ENCODE peak calls at places on chromosomes 3 and 15, in eight cellular contexts. L is tibial nerve, I is stomach, E is GM06990, A is neural crest cell, R is GM12865, B is fibroblast of lung, V is AG09319. S is an unnamed sample.

GRCh38 chr3:98984024-98984423 is 82.5 kb upstream of the DCBLD2 start:
- DNase-seq in L (no peak), I (no peak), E (no peak), A (no peak), R (no peak), B (no peak), V (no peak), S (no peak)

GRCh38 chr15:28079313-28079969 is 19.7 kb downstream of the OCA2 start:
- DNase-seq in L (no peak), I (no peak), E (no peak), A (no peak), R (no peak), B (no peak), V (no peak), S (no peak)

GRCh38 chr15:76575177-76576078 is 238.9 kb downstream of the ISL2 start:
- DNase-seq in L (no peak), I (no peak), E (peak; percentile 84), A (no peak), R (peak; percentile 79), B (no peak), V (no peak), S (no peak)

GRCh38 chr3:108862865-108863798 is 40.5 kb downstream of the TRAT1 start:
- DNase-seq in L (no peak), I (no peak), E (no peak), A (no peak), R (peak; percentile 4), B (peak; percentile 77), V (no peak), S (no peak)

GRCh38 chr3:128872744-128873143 is 6.7 kb upstream of the ACAD9 start:
- DNase-seq in L (no peak), I (no peak), E (no peak), A (no peak), R (no peak), B (no peak), V (no peak), S (no peak)

GRCh38 chr15:57921371-57921770 is 144.1 kb downstream of the ALDH1A2 start:
- DNase-seq in L (no peak), I (no peak), E (no peak), A (no peak), R (no peak), B (peak; percentile 22), V (no peak), S (no peak)

GRCh38 chr15:78811124-78811824 is at the start of gene ADAMTS7:
- DNase-seq in L (peak; percentile 42), I (peak; percentile 70), E (peak; percentile 54), A (peak; percentile 89), R (peak; percentile 82), B (peak; percentile 75), V (peak; percentile 51), S (peak; percentile 94)

GRCh38 chr15:56366211-56366610 is 985 bp downstream of the TEX9 start:
- DNase-seq in L (no peak), I (no peak), E (no peak), A (no peak), R (no peak), B (no peak), V (no peak), S (no peak)

GRCh38 chr3:127478922-127479321 is 111.6 kb downstream of the TPRA1 start:
- DNase-seq in L (no peak), I (no peak), E (no peak), A (no peak), R (no peak), B (no peak), V (no peak), S (no peak)

GRCh38 chr3:54122802-54123537 is 618 bp downstream of the CACNA2D3 start:
- DNase-seq in L (no peak), I (no peak), E (peak; percentile 12), A (no peak), R (no peak), B (no peak), V (no peak), S (peak; percentile 57)

GRCh38 chr15:42493694-42494093 is 1.7 kb upstream of the SNAP23 start:
- DNase-seq in L (no peak), I (no peak), E (no peak), A (no peak), R (no peak), B (no peak), V (no peak), S (no peak)

GRCh38 chr15:70271422-70272088 is 173.8 kb upstream of the TLE3 start:
- DNase-seq in L (peak; percentile 73), I (no peak), E (no peak), A (no peak), R (no peak), B (peak; percentile 97), V (peak; percentile 82), S (no peak)

GRCh38 chr15:98900382-98900781 is 107.2 kb downstream of the PGPEP1L start:
- DNase-seq in L (no peak), I (no peak), E (no peak), A (no peak), R (no peak), B (peak; percentile 49), V (no peak), S (no peak)

GRCh38 chr3:186844908-186845307 is 2.4 kb downstream of the ADIPOQ start:
- DNase-seq in L (no peak), I (no peak), E (no peak), A (no peak), R (no peak), B (no peak), V (no peak), S (peak; percentile 40)

GRCh38 chr15:82122754-82123400 is 77.1 kb upstream of the MEX3B start:
- DNase-seq in L (peak; percentile 32), I (peak; percentile 25), E (no peak), A (no peak), R (no peak), B (peak; percentile 98), V (peak; percentile 88), S (peak; percentile 88)

GRCh38 chr15:31482122-31482922 is 155.7 kb downstream of the KLF13 start:
- DNase-seq in L (no peak), I (peak; percentile 16), E (no peak), A (no peak), R (no peak), B (no peak), V (no peak), S (peak; percentile 83)

GRCh38 chr3:169562988-169563774 is 100.3 kb downstream of the MECOM start:
- DNase-seq in L (no peak), I (no peak), E (no peak), A (no peak), R (peak; percentile 11), B (peak; percentile 20), V (no peak), S (no peak)
- TF ChIP-seq CTCF in L (no peak), I (peak; percentile 13), E (peak; percentile 14), A (no peak), R (no peak), B (peak; percentile 14), V (no peak), S (peak; percentile 29)

GRCh38 chr3:167100200-167100599 is 279.9 kb downstream of the ZBBX start:
- DNase-seq in L (no peak), I (no peak), E (no peak), A (no peak), R (no peak), B (no peak), V (no peak), S (no peak)

GRCh38 chr3:167100651-167101050 is 279.4 kb downstream of the ZBBX start:
- DNase-seq in L (no peak), I (no peak), E (no peak), A (no peak), R (no peak), B (no peak), V (no peak), S (no peak)

GRCh38 chr3:167106456-167106855 is 273.6 kb downstream of the ZBBX start:
- DNase-seq in L (no peak), I (no peak), E (no peak), A (no peak), R (no peak), B (no peak), V (no peak), S (no peak)

GRCh38 chr3:167102071-167102470 is 278.0 kb downstream of the ZBBX start:
- DNase-seq in L (no peak), I (no peak), E (no peak), A (no peak), R (peak; percentile 14), B (no peak), V (no peak), S (no peak)
- TF ChIP-seq CTCF in L (no peak), I (no peak), E (no peak), A (peak; percentile 30), R (peak; percentile 14), B (no peak), V (no peak), S (no peak)

GRCh38 chr3:141294300-141294699 is 62.7 kb downstream of the PXYLP1 start:
- DNase-seq in L (no peak), I (no peak), E (no peak), A (no peak), R (no peak), B (peak; percentile 39), V (no peak), S (no peak)

GRCh38 chr3:141289228-141289772 is 57.7 kb downstream of the PXYLP1 start:
- DNase-seq in L (no peak), I (no peak), E (no peak), A (no peak), R (no peak), B (no peak), V (no peak), S (peak; percentile 57)

GRCh38 chr3:141291610-141292345 is 60.2 kb downstream of the PXYLP1 start:
- DNase-seq in L (no peak), I (no peak), E (no peak), A (no peak), R (no peak), B (no peak), V (no peak), S (peak; percentile 60)

GRCh38 chr3:141292346-141293058 is 60.9 kb downstream of the PXYLP1 start:
- DNase-seq in L (no peak), I (no peak), E (no peak), A (no peak), R (no peak), B (no peak), V (no peak), S (peak; percentile 49)

GRCh38 chr3:141294848-141295247 is 63.2 kb downstream of the PXYLP1 start:
- DNase-seq in L (no peak), I (no peak), E (no peak), A (no peak), R (no peak), B (peak; percentile 72), V (no peak), S (no peak)
- TF ChIP-seq CTCF in L (no peak), I (no peak), E (no peak), A (no peak), R (no peak), B (no peak), V (no peak), S (no peak)

DNA sequence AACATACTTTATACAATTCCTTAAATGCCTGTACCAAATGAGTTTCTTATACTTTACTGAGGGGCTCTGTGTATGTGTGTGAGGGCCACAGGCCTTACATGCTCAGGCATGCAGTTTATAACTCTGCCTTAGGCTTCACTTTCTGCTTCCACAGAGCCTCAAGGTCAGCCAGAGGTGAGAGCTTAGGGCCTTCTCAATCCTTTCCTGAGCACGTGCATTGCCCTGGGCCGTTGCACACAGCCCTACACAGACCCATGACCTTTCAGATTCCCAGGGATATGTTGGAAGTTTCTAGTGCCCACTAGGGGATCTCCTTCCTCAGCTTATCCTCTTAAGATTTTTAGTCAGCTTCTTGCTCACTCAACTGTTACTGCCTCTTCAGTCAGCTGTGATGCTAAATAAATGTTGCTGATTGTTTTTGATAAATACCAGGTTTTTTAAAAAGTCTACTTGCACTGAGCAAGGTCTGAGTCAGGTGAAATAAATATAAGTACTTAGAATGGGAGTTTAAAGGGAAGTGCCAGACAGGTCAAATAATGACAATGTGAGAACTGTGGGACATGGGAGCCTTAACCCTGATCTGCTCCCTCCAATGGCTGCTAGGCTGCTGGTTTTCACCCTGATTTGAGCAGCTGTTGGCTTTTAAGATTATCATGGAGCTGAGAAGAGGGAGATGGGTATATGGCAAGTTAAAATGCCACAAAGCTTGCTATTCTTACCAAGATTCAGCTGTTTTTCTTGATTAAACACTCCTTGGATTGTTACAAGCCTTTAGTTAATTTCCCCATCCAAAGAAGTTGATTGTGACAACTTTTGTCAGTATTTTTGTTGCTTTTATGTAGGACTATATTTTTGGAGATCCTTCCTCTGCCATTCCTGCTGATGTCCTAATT is 169.5 kb downstream of the PLD1 start:
- DNase-seq in L (no peak), I (no peak), E (no peak), A (no peak), R (no peak), B (peak; percentile 36), V (peak; percentile 7), S (no peak)
- TF ChIP-seq CTCF in L (no peak), I (no peak), E (no peak), A (no peak), R (no peak), B (peak; percentile 30), V (peak; percentile 29), S (peak; percentile 50)